ENCODE peak calls at places on chromosomes 1 and 21, in nine cellular contexts. X is KG1, A is EL, C is amniotic stem cell, U is RPMI8226, N is substantia nigra, W is NCI-H748 treated with DMSO at 0.1 percent for 48 hours, I is hypothalamus, H is M059J. Y is an unnamed sample.

GRCh38 chr1:30472526-30472925 is 250.9 kb downstream of the MATN1 start:
- DNase-seq in C (no peak), W (no peak), N (no peak), U (no peak), H (no peak), X (no peak), A (no peak), I (no peak), Y (no peak)

GRCh38 chr1:14939527-14940284 is 213.8 kb upstream of the TMEM51 start:
- DNase-seq in U (no peak), I (no peak), N (no peak), C (no peak), W (no peak), X (no peak), H (peak; percentile 90), A (peak; percentile 90), Y (no peak)

GRCh38 chr1:68814067-68814466 is 317.2 kb upstream of the DEPDC1 start:
- DNase-seq in C (no peak), H (peak; percentile 10), W (no peak), X (no peak), A (no peak), N (no peak), U (no peak), I (no peak), Y (no peak)

GRCh38 chr21:32325706-32326105 is 27.1 kb downstream of the MRAP start:
- DNase-seq in W (no peak), A (no peak), C (no peak), X (no peak), U (no peak), H (no peak), I (no peak), N (no peak), Y (no peak)

GRCh38 chr1:188642585-188643168 is 1813.9 kb downstream of the PLA2G4A start:
- DNase-seq in X (no peak), N (no peak), C (no peak), W (peak; percentile 18), H (peak; percentile 5), I (no peak), A (no peak), U (no peak), Y (no peak)

GRCh38 chr1:19377812-19378718 is 65.9 kb downstream of the SLC66A1 start:
- DNase-seq in H (no peak), W (no peak), A (no peak), I (no peak), C (no peak), N (no peak), U (no peak), X (no peak), Y (no peak)

GRCh38 chr1:55062801-55063561 is 23.6 kb downstream of the PCSK9 start:
- DNase-seq in I (no peak), H (no peak), C (no peak), N (no peak), A (no peak), W (no peak), U (no peak), X (no peak), Y (no peak)

GRCh38 chr1:100050139-100050538 is 80.3 kb downstream of the SLC35A3 start:
- DNase-seq in H (no peak), C (no peak), N (no peak), A (no peak), I (no peak), X (no peak), U (peak; percentile 20), W (no peak), Y (no peak)

GRCh38 chr1:35576061-35576765 is 3.1 kb downstream of the TFAP2E start:
- DNase-seq in C (no peak), X (no peak), I (no peak), H (no peak), A (no peak), N (no peak), W (no peak), U (no peak), Y (no peak)

GRCh38 chr1:89994231-89994804 is 592 bp upstream of the ZNF326 start:
- DNase-seq in A (no peak), X (no peak), N (no peak), H (no peak), U (no peak), C (no peak), W (no peak), I (no peak), Y (no peak)

GRCh38 chr1:200558866-200559459 is 61.6 kb downstream of the KIF14 start:
- DNase-seq in C (no peak), N (no peak), X (peak; percentile 19), H (peak; percentile 53), I (no peak), W (no peak), U (peak; percentile 48), A (peak; percentile 44), Y (peak; percentile 63)

GRCh38 chr1:184507604-184508289 is 120.9 kb downstream of the C1orf21 start:
- DNase-seq in H (no peak), U (no peak), X (no peak), N (no peak), W (no peak), I (no peak), A (no peak), C (no peak), Y (no peak)

GRCh38 chr21:17585875-17586450 is 26.7 kb downstream of the BTG3 start:
- DNase-seq in W (peak; percentile 17), U (peak; percentile 67), A (peak; percentile 53), I (no peak), N (no peak), X (peak; percentile 47), H (peak; percentile 65), C (no peak), Y (peak; percentile 28)

GRCh38 chr1:230300322-230301301 is 125.5 kb downstream of the PGBD5 start:
- DNase-seq in X (no peak), H (no peak), W (no peak), U (no peak), C (no peak), I (no peak), A (no peak), N (no peak), Y (no peak)

GRCh38 chr1:228085287-228085926 is 2.9 kb downstream of the ARF1 start:
- DNase-seq in W (no peak), C (no peak), N (no peak), A (peak; percentile 85), X (no peak), I (no peak), H (peak; percentile 52), U (peak; percentile 58), Y (no peak)

GRCh38 chr1:172254521-172255222 is 165.8 kb upstream of the C1orf105 start:
- DNase-seq in H (peak; percentile 94), C (peak; percentile 44), A (peak; percentile 88), W (no peak), U (no peak), N (no peak), X (peak; percentile 6), I (no peak), Y (peak; percentile 71)

GRCh38 chr21:29005696-29006095 is 13.0 kb upstream of the LTN1 start:
- DNase-seq in X (no peak), W (no peak), C (no peak), I (no peak), U (no peak), N (no peak), A (peak; percentile 65), H (peak; percentile 70), Y (no peak)

GRCh38 chr1:41023279-41023990 is 1.9 kb upstream of the SLFNL1 start:
- DNase-seq in C (no peak), W (no peak), I (no peak), X (no peak), U (no peak), H (peak; percentile 39), N (no peak), A (peak; percentile 41), Y (no peak)

Y was measured in RWPE1.